ENCODE peak calls at places on chromosomes 1 and 21, in ten cellular contexts. R is Karpas-422; B is HCT116; A is mesendoderm; V is kidney; C is HFF-Myc; D is CD8-positive, alpha-beta memory T cell; L is adrenal gland; O is H7; E is IMR-90. H is an unnamed sample.

GRCh38 chr1:22473952-22474351 is 22.3 kb downstream of the ZBTB40 start:
- DNase-seq in R (no peak), B (no peak), A (no peak), V (no peak), C (no peak), D (no peak), L (no peak), O (no peak), E (no peak), H (no peak)

GRCh38 chr21:30979054-30979453 is 59.2 kb downstream of the KRTAP19-8 start:
- DNase-seq in R (no peak), B (no peak), A (no peak), V (no peak), C (no peak), D (no peak), L (no peak), O (no peak), E (no peak), H (no peak)

GRCh38 chr1:198498881-198499280 is 41.6 kb downstream of the ATP6V1G3 start:
- DNase-seq in R (no peak), B (no peak), A (peak), V (no peak), C (no peak), D (no peak), L (no peak), O (no peak), E (peak), H (peak)

GRCh38 chr1:177181631-177182291 is 11.0 kb downstream of the BRINP2 start:
- DNase-seq in R (peak), B (peak), A (peak), V (peak), C (peak), D (no peak), L (peak), O (peak), E (peak), H (peak)

GRCh38 chr1:171582589-171582988 is 39.5 kb upstream of the MYOCOS start:
- DNase-seq in R (no peak), B (no peak), A (no peak), V (no peak), C (no peak), D (no peak), L (no peak), O (no peak), E (no peak), H (no peak)

GRCh38 chr1:20185834-20186782 is at the start of the genes PLA2G2C and UBXN10:
- DNase-seq in R (no peak), B (no peak), A (peak), V (peak), C (no peak), D (no peak), L (peak), O (peak), E (no peak), H (no peak)

GRCh38 chr1:145859491-145860159 is 744 bp upstream of the PIAS3 start:
- DNase-seq in R (peak), B (peak), A (peak), V (peak), C (peak), D (peak), L (peak), O (peak), E (peak), H (peak)

GRCh38 chr1:246602194-246602593 is 35.9 kb downstream of the CNST start:
- DNase-seq in R (no peak), B (no peak), A (no peak), V (no peak), C (no peak), D (no peak), L (no peak), O (no peak), E (peak), H (peak)

GRCh38 chr1:23879809-23880208 is 11.7 kb upstream of the FUCA1 start:
- DNase-seq in R (no peak), B (no peak), A (no peak), V (no peak), C (no peak), D (no peak), L (no peak), O (no peak), E (no peak), H (no peak)

GRCh38 chr1:215793210-215793609 is 226.1 kb downstream of the KCTD3 start:
- DNase-seq in R (no peak), B (no peak), A (peak), V (no peak), C (peak), D (no peak), L (no peak), O (no peak), E (peak), H (peak)

GRCh38 chr1:46621930-46622329 is 5.3 kb upstream of the MOB3C start:
- DNase-seq in R (no peak), B (no peak), A (no peak), V (no peak), C (no peak), D (no peak), L (no peak), O (no peak), E (no peak), H (no peak)

GRCh38 chr21:45172408-45172807 is 98.0 kb downstream of the ADARB1 start:
- DNase-seq in R (no peak), B (no peak), A (no peak), V (no peak), C (no peak), D (no peak), L (no peak), O (no peak), E (no peak), H (no peak)

GRCh38 chr1:22829001-22829989 is 118.7 kb downstream of the EPHB2 start:
- DNase-seq in R (no peak), B (no peak), A (peak), V (peak), C (no peak), D (no peak), L (no peak), O (peak), E (peak), H (no peak)

GRCh38 chr1:168629466-168629865 is 53.1 kb downstream of the XCL1 start:
- DNase-seq in R (no peak), B (no peak), A (no peak), V (no peak), C (no peak), D (no peak), L (no peak), O (no peak), E (no peak), H (no peak)

GRCh38 chr1:17516303-17517214 is 22.9 kb upstream of the ARHGEF10L start:
- DNase-seq in R (no peak), B (no peak), A (peak), V (no peak), C (no peak), D (no peak), L (no peak), O (peak), E (no peak), H (no peak)

GRCh38 chr1:212718499-212718898 is 18.9 kb upstream of the BATF3 start:
- DNase-seq in R (no peak), B (no peak), A (peak), V (no peak), C (no peak), D (no peak), L (no peak), O (no peak), E (peak), H (peak)

GRCh38 chr1:236689713-236690569 is 3.6 kb downstream of the ACTN2 start:
- DNase-seq in R (no peak), B (no peak), A (no peak), V (no peak), C (no peak), D (no peak), L (no peak), O (no peak), E (no peak), H (no peak)

GRCh38 chr21:29664615-29665014 is 275.2 kb downstream of the GRIK1 start:
- DNase-seq in R (no peak), B (no peak), A (no peak), V (no peak), C (no peak), D (no peak), L (no peak), O (no peak), E (no peak), H (no peak)

GRCh38 chr1:196515904-196516303 is 92.3 kb downstream of the KCNT2 start:
- DNase-seq in R (no peak), B (no peak), A (peak), V (no peak), C (no peak), D (no peak), L (no peak), O (no peak), E (no peak), H (no peak)

GRCh38 chr1:93698351-93699112 is 16.9 kb upstream of the BCAR3 start:
- DNase-seq in R (no peak), B (no peak), A (no peak), V (no peak), C (no peak), D (no peak), L (no peak), O (no peak), E (no peak), H (no peak)
- H3K4me3 ChIP-seq in R (no peak), B (no peak), A (no peak), V (no peak), C (no peak), D (no peak), L (no peak), O (no peak), E (no peak), H (no peak)

DNA sequence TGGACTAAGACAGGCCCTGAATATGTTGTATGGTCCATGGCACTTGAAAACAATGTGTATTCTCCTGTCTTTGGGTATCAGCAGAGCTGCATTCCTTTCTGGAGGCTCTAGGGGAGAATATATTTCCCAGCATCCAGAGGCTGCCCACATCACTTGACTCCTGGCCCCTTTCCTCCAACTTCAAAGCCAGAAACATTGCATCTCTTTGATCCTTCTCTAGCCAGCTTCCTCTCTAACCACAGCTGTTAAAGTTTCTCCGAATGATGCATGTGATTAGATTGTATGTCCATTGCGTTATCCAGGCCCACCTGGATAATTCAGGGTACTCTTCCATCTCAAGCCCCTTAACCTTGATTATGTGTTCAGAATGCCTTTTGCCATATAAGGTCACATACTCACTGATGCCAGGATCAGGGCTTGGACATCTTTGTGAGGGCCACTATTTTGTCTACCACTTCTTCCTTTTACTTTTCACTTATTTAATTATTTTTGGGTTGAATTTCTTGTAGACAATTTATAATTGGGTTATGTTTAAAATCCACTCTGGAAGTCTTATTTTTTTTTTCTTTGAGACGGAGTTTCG is 5.3 kb downstream of the CHD1L start:
- DNase-seq in R (no peak), B (no peak), A (peak), V (no peak), C (no peak), D (no peak), L (no peak), O (no peak), E (no peak), H (no peak)
- H3K4me3 ChIP-seq in R (no peak), B (no peak), A (no peak), V (no peak), C (no peak), D (no peak), L (no peak), O (no peak), E (no peak), H (no peak)

DNA sequence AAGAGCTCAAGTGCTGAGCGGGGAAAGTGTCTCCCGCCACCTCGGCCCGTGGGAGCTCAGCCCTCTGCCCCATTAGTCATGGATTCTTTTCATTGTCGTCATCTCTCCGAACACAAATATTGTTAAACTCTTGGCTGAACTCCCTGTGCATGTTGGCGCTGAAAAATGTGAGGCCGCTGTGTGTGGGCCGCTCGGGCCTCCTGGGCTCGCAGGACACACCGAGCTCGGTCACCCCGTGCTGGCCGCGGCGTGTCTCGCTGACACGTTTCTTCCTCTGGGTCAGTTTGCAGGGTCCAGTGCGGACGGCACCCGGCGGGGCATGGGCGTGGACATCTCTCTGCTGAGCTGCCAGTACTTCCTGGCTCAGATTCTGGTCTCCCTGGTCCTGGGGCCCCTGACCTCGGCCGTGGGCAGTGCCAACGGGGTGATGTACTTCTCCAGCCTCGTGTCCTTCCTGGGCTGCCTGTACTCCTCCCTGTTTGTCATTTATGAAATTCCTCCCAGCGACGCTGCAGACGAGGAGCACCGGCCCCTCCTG is 25.6 kb downstream of the SLC45A1 start:
- DNase-seq in R (no peak), B (peak), A (no peak), V (peak), C (peak), D (no peak), L (peak), O (no peak), E (peak), H (peak)
- H3K4me3 ChIP-seq in R (no peak), B (peak), A (no peak), V (no peak), C (peak), D (no peak), L (no peak), O (no peak), E (no peak), H (peak)

GRCh38 chr1:31934706-31935629 is 3.2 kb downstream of the PTP4A2 start:
- DNase-seq in R (peak), B (no peak), A (no peak), V (no peak), C (no peak), D (no peak), L (no peak), O (no peak), E (peak), H (peak)

GRCh38 chr1:31936966-31937299 is 1.2 kb downstream of the PTP4A2 start:
- DNase-seq in R (no peak), B (no peak), A (no peak), V (no peak), C (no peak), D (no peak), L (no peak), O (no peak), E (no peak), H (no peak)

GRCh38 chr1:31937300-31938183 is 626 bp downstream of the PTP4A2 start:
- DNase-seq in R (peak), B (no peak), A (peak), V (peak), C (no peak), D (peak), L (peak), O (peak), E (peak), H (peak)

GRCh38 chr1:31938184-31938975 is at the start of gene PTP4A2:
- DNase-seq in R (peak), B (peak), A (peak), V (peak), C (peak), D (peak), L (peak), O (peak), E (peak), H (peak)

GRCh38 chr1:31936278-31936965 is 1.7 kb downstream of the PTP4A2 start:
- DNase-seq in R (peak), B (no peak), A (no peak), V (no peak), C (no peak), D (no peak), L (no peak), O (no peak), E (peak), H (peak)
- H3K4me3 ChIP-seq in R (peak), B (peak), A (peak), V (peak), C (peak), D (peak), L (no peak), O (peak), E (peak), H (peak)

H was measured in AG10803.